ENCODE peak calls at places on chromosomes 4 and X, in six cellular contexts. K is PC-3; U is naive thymus-derived CD8-positive, alpha-beta T cell; M is HepG2; R is activated CD8-positive, alpha-beta memory T cell treated with anti-CD3 and anti-CD28 coated beads, Interleukin-2, amount 10 ng/mL, durations not matched to agents 7 days and 5 days; P is upper lobe of right lung. W is an unnamed sample.

GRCh38 chrX:102711872-102712215 is 404 bp upstream of the GPRASP2 start:
- ATAC-seq in K (no peak), R (no peak), P (no peak), M (no peak), U (no peak), W (no peak)

GRCh38 chr4:89619230-89619962 is 217.6 kb downstream of the SNCA start:
- ATAC-seq in P (no peak), M (no peak), U (no peak), R (peak; percentile 74), K (no peak), W (peak; percentile 86)

GRCh38 chr4:85587952-85588351 is 113.0 kb downstream of the ARHGAP24 start:
- ATAC-seq in R (no peak), P (no peak), M (no peak), K (no peak), U (no peak), W (no peak)

GRCh38 chrX:34559325-34559724 is 97.8 kb downstream of the TMEM47 start:
- ATAC-seq in U (no peak), R (no peak), K (no peak), P (no peak), M (no peak), W (no peak)

GRCh38 chr4:153480704-153481103 is 14.5 kb downstream of the TMEM131L start:
- ATAC-seq in U (peak; percentile 38), M (no peak), K (no peak), R (peak; percentile 30), P (no peak), W (no peak)

GRCh38 chr4:183797041-183797444 is 108.1 kb upstream of the STOX2 start:
- ATAC-seq in K (no peak), M (peak; percentile 41), U (no peak), P (peak; percentile 71), R (no peak), W (no peak)

GRCh38 chr4:112277705-112278448 is 7.8 kb downstream of the TIFA start:
- ATAC-seq in R (no peak), U (no peak), P (no peak), K (peak; percentile 34), M (no peak), W (peak; percentile 3)

GRCh38 chrX:117803463-117803862 is 313.1 kb downstream of the KLHL13 start:
- ATAC-seq in U (no peak), P (no peak), R (no peak), K (no peak), M (no peak), W (no peak)

GRCh38 chr4:168451744-168452394 is 28.4 kb downstream of the DDX60L start:
- ATAC-seq in M (no peak), K (peak; percentile 86), P (peak; percentile 55), R (peak; percentile 87), U (no peak), W (peak; percentile 92)

GRCh38 chr4:183636923-183637322 is 22.1 kb downstream of the RWDD4 start:
- ATAC-seq in P (peak; percentile 40), K (peak; percentile 83), R (no peak), M (no peak), U (no peak), W (no peak)

GRCh38 chrX:48911407-48912182 is at the start of gene SLC35A2:
- ATAC-seq in M (peak; percentile 89), K (peak; percentile 93), U (peak; percentile 79), P (peak; percentile 93), R (peak; percentile 78), W (peak; percentile 59)

GRCh38 chrX:19728915-19729314 is 158.5 kb downstream of the SH3KBP1 start:
- ATAC-seq in R (peak; percentile 51), P (no peak), K (no peak), M (no peak), U (no peak), W (no peak)

GRCh38 chr4:126071346-126072333 is 756.9 kb downstream of the FAT4 start:
- ATAC-seq in P (peak; percentile 94), R (no peak), U (no peak), M (no peak), K (peak; percentile 75), W (no peak)

GRCh38 chr4:110245567-110245966 is 47.2 kb upstream of the ELOVL6 start:
- ATAC-seq in P (no peak), U (no peak), K (peak; percentile 96), M (no peak), R (no peak), W (no peak)

GRCh38 chr4:80141543-80141942 is 55.8 kb upstream of the PRDM8 start:
- ATAC-seq in R (peak; percentile 17), P (no peak), M (no peak), U (no peak), K (no peak), W (peak; percentile 54)

W was measured in activated T-helper 17 cell treated with anti-CD3 and anti-CD28 coated beads, Interleukin-2, amount 50 U/mL, for 72 hours.